ENCODE peak calls at places on chromosome 18, in five cellular contexts. Z is HCT116, N is Karpas-422, R is SK-N-SH, D is H1. S is an unnamed sample. For H3K4me1, the result is how much of the 10 kb centered on the place peaks cover.

GRCh38 chr18:62610509-62611394 is 87.9 kb downstream of the ZCCHC2 start:
- DNase-seq in N (no peak), D (no peak), R (peak), Z (no peak), S (no peak)

GRCh38 chr18:26654173-26655009 is 106.0 kb upstream of the KCTD1 start:
- DNase-seq in N (no peak), D (no peak), R (no peak), Z (no peak), S (no peak)

GRCh38 chr18:47549141-47549540 is 297.7 kb upstream of the SKOR2 start:
- DNase-seq in D (no peak), N (no peak), R (no peak), Z (no peak), S (no peak)

GRCh38 chr18:59566507-59566906 is 130.7 kb downstream of the CCBE1 start:
- DNase-seq in Z (no peak), N (no peak), R (no peak), D (no peak), S (peak)

GRCh38 chr18:41695441-41695840 is 259.6 kb upstream of the PIK3C3 start:
- DNase-seq in Z (no peak), R (no peak), D (no peak), N (no peak), S (no peak)

GRCh38 chr18:44826418-44827259 is 146.0 kb downstream of the SETBP1 start:
- DNase-seq in Z (no peak), R (no peak), D (no peak), N (no peak), S (peak)

GRCh38 chr18:41767960-41768359 is 187.1 kb upstream of the PIK3C3 start:
- DNase-seq in Z (no peak), D (no peak), R (peak), N (no peak), S (peak)

GRCh38 chr18:49161627-49162026 is 210.9 kb upstream of the SMAD7 start:
- DNase-seq in D (no peak), R (peak), N (no peak), Z (no peak), S (peak)

GRCh38 chr18:13320891-13321425 is 102.4 kb downstream of the LDLRAD4 start:
- DNase-seq in D (no peak), N (no peak), R (no peak), Z (no peak), S (no peak)

GRCh38 chr18:48715651-48716354 is 177.0 kb downstream of the CTIF start:
- DNase-seq in R (no peak), D (no peak), N (peak), Z (no peak), S (no peak)

GRCh38 chr18:62584241-62585120 is 61.7 kb downstream of the ZCCHC2 start:
- DNase-seq in D (peak), N (peak), Z (peak), R (peak), S (peak)

GRCh38 chr18:58605027-58606020 is 23.6 kb downstream of the ALPK2 start:
- DNase-seq in D (no peak), N (no peak), R (no peak), Z (peak), S (peak)

GRCh38 chr18:6885992-6886823 is 156.7 kb downstream of the ARHGAP28 start:
- DNase-seq in D (no peak), N (peak), R (peak), Z (no peak), S (peak)

GRCh38 chr18:22504665-22505064 is 87.0 kb upstream of the CTAGE1 start:
- DNase-seq in N (no peak), R (no peak), D (no peak), Z (no peak), S (peak)

GRCh38 chr18:22504251-22504650 is 86.5 kb upstream of the CTAGE1 start:
- DNase-seq in N (no peak), D (no peak), R (no peak), Z (no peak), S (no peak)

GRCh38 chr18:22505136-22505535 is 87.4 kb upstream of the CTAGE1 start:
- DNase-seq in R (no peak), Z (no peak), D (no peak), N (no peak), S (peak)

GRCh38 chr18:22507055-22507454 is 89.3 kb upstream of the CTAGE1 start:
- DNase-seq in N (no peak), R (no peak), Z (no peak), D (no peak), S (no peak)

DNA sequence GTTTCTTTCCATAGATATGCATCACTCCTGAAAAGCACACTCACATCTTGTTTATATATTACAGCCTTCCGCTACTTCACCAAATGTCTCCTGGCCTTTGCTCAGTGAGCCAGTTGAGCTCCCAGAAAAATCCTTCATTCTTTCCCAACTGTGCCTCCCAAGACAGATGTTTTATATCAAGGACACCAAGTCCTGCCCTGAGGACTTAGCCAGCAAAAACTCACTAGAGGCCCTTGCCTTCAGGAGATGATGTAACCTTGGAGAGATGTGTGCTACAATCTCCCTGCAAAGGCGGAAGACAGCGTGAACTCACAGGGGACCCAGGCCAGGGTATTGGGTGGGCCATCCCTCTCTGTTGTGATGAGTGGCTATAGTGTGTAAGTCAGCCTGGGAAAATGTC is 86.1 kb upstream of the CTAGE1 start:
- DNase-seq in Z (no peak), D (no peak), R (no peak), N (no peak), S (peak)
- H3K9ac ChIP-seq in Z (no peak), D (no peak), R (no peak), N (no peak), S (no peak)

DNA sequence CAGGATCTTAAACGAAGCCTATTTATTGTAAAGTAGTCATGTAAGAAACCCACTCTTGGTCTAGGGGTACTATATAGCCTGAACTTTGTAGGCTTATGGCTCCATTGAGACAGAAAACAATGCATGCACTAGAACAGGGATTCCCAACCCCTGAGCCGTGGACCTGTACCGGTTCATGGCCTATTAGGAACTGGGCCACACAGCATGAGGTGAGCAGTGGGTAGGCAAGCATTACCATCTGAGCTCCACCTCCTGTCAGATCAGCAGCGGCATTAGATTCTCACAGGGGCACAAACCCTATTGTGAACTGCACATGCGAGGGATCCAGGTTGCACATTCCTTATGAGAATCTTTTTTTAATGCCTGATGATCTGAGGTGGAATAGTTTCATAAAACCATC is 59.2 kb downstream of the ROCK1 start:
- DNase-seq in D (no peak), Z (no peak), N (no peak), R (no peak), S (no peak)
- H3K4me1 ChIP-seq in D (under half), Z (under half), N (under half), R (under half), S (under half)

GRCh38 chr18:10877974-10878373 is 271.4 kb downstream of the PIEZO2 start:
- DNase-seq in R (no peak), Z (no peak), D (no peak), N (no peak), S (no peak)
- H3K4me2 ChIP-seq in R (no peak), Z (no peak), D (no peak), N (no peak), S (no peak)

GRCh38 chr18:23504720-23505119 is 1.4 kb downstream of the RMC1 start:
- DNase-seq in R (no peak), N (no peak), D (no peak), Z (no peak), S (no peak)
- H3K9ac ChIP-seq in R (peak), N (peak), D (no peak), Z (peak), S (no peak)

S was measured in astrocyte.